ENCODE peak calls at places on chromosome 21, in seven cellular contexts. P is ovary, A is sigmoid colon, U is HepG2, G is A549, J is K562, X is suprapubic skin. V is an unnamed sample.

GRCh38 chr21:21101911-21102310 is 103.7 kb downstream of the NCAM2 start:
- DNase-seq in U (peak), P (no peak), A (no peak), X (no peak), G (no peak), J (peak), V (no peak)

GRCh38 chr21:28644762-28645161 is 347.9 kb downstream of the LTN1 start:
- DNase-seq in J (no peak), G (no peak), U (no peak), P (no peak), A (no peak), X (no peak), V (no peak)

GRCh38 chr21:36524477-36524876 is 44.6 kb upstream of the CLDN14 start:
- DNase-seq in P (no peak), U (no peak), X (no peak), A (no peak), G (no peak), J (no peak), V (no peak)

GRCh38 chr21:43921602-43921978 is 56.6 kb downstream of the AGPAT3 start:
- DNase-seq in P (no peak), J (no peak), A (no peak), G (no peak), X (no peak), U (peak), V (no peak)

GRCh38 chr21:42239973-42240372 is 21.0 kb downstream of the ABCG1 start:
- DNase-seq in X (no peak), P (no peak), A (no peak), J (no peak), U (no peak), G (no peak), V (no peak)

GRCh38 chr21:43290529-43291346 is 121.9 kb downstream of the CRYAA start:
- DNase-seq in X (no peak), J (no peak), U (no peak), G (no peak), A (no peak), P (no peak), V (no peak)

GRCh38 chr21:22827422-22827821 is 1829.2 kb downstream of the NCAM2 start:
- DNase-seq in X (no peak), G (no peak), J (no peak), U (no peak), A (no peak), P (no peak), V (no peak)

GRCh38 chr21:35048706-35049617 is at the start of gene RUNX1:
- DNase-seq in U (no peak), J (no peak), X (no peak), P (no peak), A (no peak), G (no peak), V (no peak)

GRCh38 chr21:28776251-28776650 is 216.4 kb downstream of the LTN1 start:
- DNase-seq in X (no peak), A (no peak), G (no peak), J (no peak), P (no peak), U (no peak), V (no peak)

GRCh38 chr21:37342046-37342632 is 24.4 kb upstream of the DYRK1A start:
- DNase-seq in U (no peak), A (no peak), X (no peak), G (peak), J (no peak), P (no peak), V (no peak)

GRCh38 chr21:32734214-32734613 is 6.4 kb upstream of the SYNJ1 start:
- DNase-seq in A (no peak), U (no peak), J (no peak), P (no peak), X (no peak), G (no peak), V (no peak)

GRCh38 chr21:33799378-33800090 is 116.1 kb downstream of the ATP5PO start:
- DNase-seq in X (no peak), J (no peak), A (peak), U (no peak), P (no peak), G (peak), V (no peak)

GRCh38 chr21:33655591-33656221 is 13.4 kb downstream of the ITSN1 start:
- DNase-seq in P (no peak), A (no peak), J (peak), U (no peak), G (peak), X (no peak), V (no peak)

GRCh38 chr21:21921410-21922232 is 923.4 kb downstream of the NCAM2 start:
- DNase-seq in J (peak), X (no peak), P (no peak), G (peak), A (no peak), U (no peak), V (no peak)

GRCh38 chr21:9763807-9764206 is 757.6 kb upstream of the TPTE start:
- DNase-seq in G (no peak), J (no peak), A (no peak), U (no peak), X (no peak), P (no peak), V (no peak)

GRCh38 chr21:36949171-36950141 is 17.0 kb downstream of the HLCS start:
- DNase-seq in J (no peak), P (no peak), X (no peak), U (no peak), A (no peak), G (no peak), V (no peak)

GRCh38 chr21:26140185-26140584 is 30.4 kb downstream of the APP start:
- DNase-seq in X (no peak), A (peak), U (peak), G (peak), P (no peak), J (no peak), V (no peak)

GRCh38 chr21:27582246-27582945 is 615.5 kb upstream of the ADAMTS5 start:
- DNase-seq in U (no peak), G (no peak), P (no peak), X (no peak), A (no peak), J (no peak), V (no peak)

GRCh38 chr21:37516998-37517397 is 150.4 kb downstream of the DYRK1A start:
- DNase-seq in G (no peak), P (no peak), A (no peak), X (no peak), U (no peak), J (no peak), V (no peak)

GRCh38 chr21:26849428-26850115 is 4.4 kb upstream of the ADAMTS1 start:
- DNase-seq in J (peak), P (no peak), A (no peak), X (no peak), U (peak), G (peak), V (peak)

GRCh38 chr21:41819856-41820281 is 53.0 kb upstream of the RIPK4 start:
- DNase-seq in P (no peak), A (peak), X (no peak), U (no peak), G (no peak), J (no peak), V (no peak)

GRCh38 chr21:16794944-16795343 is 717.9 kb upstream of the CXADR start:
- DNase-seq in U (peak), P (peak), J (no peak), G (peak), A (no peak), X (no peak), V (no peak)

GRCh38 chr21:43613755-43614638 is 45.3 kb downstream of the HSF2BP start:
- DNase-seq in X (no peak), J (peak), A (no peak), G (no peak), P (no peak), U (no peak), V (no peak)

GRCh38 chr21:31442339-31442738 is 98.3 kb upstream of the TIAM1 start:
- DNase-seq in P (no peak), G (no peak), U (no peak), A (no peak), J (no peak), X (no peak), V (no peak)

GRCh38 chr21:43343992-43344886 is 82.7 kb downstream of the SIK1 start:
- DNase-seq in J (no peak), A (no peak), U (no peak), X (no peak), P (no peak), G (peak), V (no peak)

GRCh38 chr21:33682992-33683627 is 40.8 kb downstream of the ITSN1 start:
- DNase-seq in U (peak), A (no peak), X (no peak), G (peak), P (no peak), J (no peak), V (no peak)

GRCh38 chr21:42737969-42738590 is 84.7 kb downstream of the PDE9A start:
- DNase-seq in U (peak), J (no peak), P (peak), G (no peak), A (peak), X (no peak), V (no peak)

GRCh38 chr21:42187976-42188653 is 30.8 kb upstream of the ABCG1 start:
- DNase-seq in G (no peak), A (peak), P (no peak), J (no peak), U (no peak), X (no peak), V (no peak)

GRCh38 chr21:34642211-34643075 is 26.4 kb upstream of the CLIC6 start:
- DNase-seq in U (no peak), P (no peak), G (no peak), J (no peak), A (no peak), X (no peak), V (no peak)

GRCh38 chr21:34261841-34262832 is 101.7 kb upstream of the KCNE2 start:
- DNase-seq in U (no peak), X (no peak), J (no peak), P (no peak), A (no peak), G (no peak), V (no peak)

GRCh38 chr21:29145837-29146453 is 15.5 kb downstream of the MAP3K7CL start:
- DNase-seq in P (no peak), X (no peak), J (no peak), A (no peak), U (no peak), G (no peak), V (no peak)

GRCh38 chr21:28675265-28676041 is 317.2 kb downstream of the LTN1 start:
- DNase-seq in G (no peak), U (no peak), P (no peak), J (no peak), X (no peak), A (no peak), V (no peak)

GRCh38 chr21:27700974-27701614 is 734.2 kb upstream of the ADAMTS5 start:
- DNase-seq in P (peak), U (peak), X (peak), A (peak), J (peak), G (peak), V (peak)

GRCh38 chr21:33651965-33652680 is 9.8 kb downstream of the ITSN1 start:
- DNase-seq in A (no peak), X (no peak), J (no peak), G (no peak), U (no peak), P (no peak), V (no peak)

DNA sequence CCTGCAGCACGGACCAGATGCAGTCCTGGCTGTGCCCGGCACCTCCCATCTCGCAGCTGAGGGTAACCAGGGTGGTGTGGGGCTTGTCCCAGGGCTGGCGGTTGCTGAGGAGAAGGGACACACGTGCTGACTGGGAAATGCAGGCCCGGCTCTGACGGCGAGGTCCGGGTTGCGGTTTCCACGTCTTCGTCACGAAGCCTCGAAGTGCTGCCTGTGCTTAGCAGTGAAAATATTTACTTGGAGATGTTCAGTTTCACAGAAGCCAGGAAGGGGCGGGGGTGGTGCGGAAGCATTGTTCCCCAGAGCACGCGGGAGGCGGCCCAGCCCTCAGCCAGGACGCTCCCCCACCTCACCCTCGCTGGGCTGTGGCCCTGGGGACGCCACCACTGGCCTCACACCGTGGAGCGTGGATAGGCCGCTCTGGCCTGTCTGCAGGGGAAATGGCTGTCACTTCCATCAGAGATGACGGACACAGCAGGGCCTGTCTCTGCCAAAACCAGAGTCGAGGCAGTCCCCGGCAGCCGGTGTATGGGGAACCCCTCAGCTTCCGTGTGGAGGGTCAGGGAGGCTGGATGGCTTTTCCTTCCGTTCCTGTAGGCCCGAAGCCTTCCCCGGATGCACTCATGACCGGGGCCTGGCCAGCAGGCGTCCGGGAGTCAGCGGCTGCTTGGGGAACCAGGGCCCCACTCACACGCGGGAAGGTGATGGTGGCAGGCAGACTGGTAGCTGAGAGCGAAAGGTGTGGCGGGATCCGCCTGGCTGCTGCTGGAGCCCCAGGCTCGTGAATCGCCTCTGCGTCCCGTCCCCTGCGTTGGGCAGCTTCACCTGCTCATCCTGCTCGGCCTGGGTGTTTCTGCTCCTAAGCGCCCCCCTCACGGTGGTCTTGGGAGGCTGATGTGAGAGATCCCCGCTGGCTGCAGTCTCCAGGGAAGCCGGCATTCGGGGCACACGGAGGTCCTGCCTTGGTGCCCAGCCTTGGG is 14.7 kb upstream of the POFUT2 start:
- DNase-seq in A (peak), U (no peak), J (no peak), X (no peak), P (peak), G (no peak), V (peak)
- TF ChIP-seq EP300 in A (peak), U (no peak), J (no peak), X (no peak), P (peak), G (no peak), V (peak)

DNA sequence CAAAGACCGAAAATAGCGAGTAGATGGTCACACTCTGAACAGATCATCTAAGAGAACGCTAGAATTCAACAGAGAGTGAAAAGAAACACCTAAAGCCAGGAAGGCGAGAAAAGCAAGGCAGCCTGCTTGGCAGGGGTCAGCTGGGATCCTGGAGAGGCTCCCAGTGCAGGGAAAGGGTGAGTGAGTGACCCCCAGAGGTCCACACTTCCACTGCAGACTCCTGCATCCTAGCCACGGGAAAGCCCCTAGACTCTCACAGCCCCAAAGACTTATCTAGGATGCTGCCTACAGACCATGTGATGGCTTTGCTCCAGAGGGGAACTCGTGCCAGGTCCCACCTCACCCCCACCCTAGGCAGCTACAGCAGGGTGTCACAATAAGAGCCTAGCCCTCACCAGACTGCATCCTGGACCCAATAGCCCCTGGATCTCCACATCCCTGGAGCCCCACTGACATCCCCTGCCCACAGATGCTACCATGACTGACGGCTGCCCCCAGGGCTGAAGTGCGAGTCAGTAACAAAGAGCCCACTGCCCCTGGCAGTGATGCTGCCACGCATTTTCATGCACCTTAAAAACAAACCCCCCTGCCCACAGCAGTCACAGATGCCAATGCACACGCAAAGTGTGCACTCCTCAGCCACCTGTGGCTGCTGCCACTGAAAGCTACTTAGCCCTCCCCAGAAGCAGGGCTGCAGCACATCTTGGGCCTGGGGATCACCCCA is 62.2 kb downstream of the PSMG1 start:
- DNase-seq in J (no peak), X (no peak), A (no peak), G (no peak), P (no peak), U (no peak), V (no peak)
- TF ChIP-seq CTCF in J (no peak), X (no peak), A (no peak), G (no peak), P (no peak), U (peak), V (no peak)

GRCh38 chr21:45534591-45535331 is 7.5 kb downstream of the SLC19A1 start:
- DNase-seq in X (peak), A (peak), G (no peak), U (no peak), P (no peak), J (no peak), V (no peak)
- TF ChIP-seq EP300 in X (no peak), A (no peak), G (no peak), U (no peak), P (no peak), J (no peak), V (no peak)

GRCh38 chr21:15022608-15023261 is 42.1 kb downstream of the NRIP1 start:
- DNase-seq in A (no peak), X (no peak), U (no peak), P (no peak), G (no peak), J (no peak), V (no peak)
- TF ChIP-seq CTCF in A (no peak), X (no peak), U (no peak), P (no peak), G (no peak), J (no peak), V (no peak)

GRCh38 chr21:45297329-45297728 is 9.6 kb upstream of the POFUT2 start:
- DNase-seq in X (no peak), J (no peak), P (no peak), G (no peak), U (no peak), A (peak), V (peak)

GRCh38 chr21:45296638-45297037 is 8.9 kb upstream of the POFUT2 start:
- DNase-seq in A (peak), P (no peak), J (no peak), G (no peak), X (no peak), U (no peak), V (no peak)

GRCh38 chr21:45293726-45294401 is 6.2 kb upstream of the POFUT2 start:
- DNase-seq in U (no peak), J (no peak), X (peak), A (peak), P (peak), G (no peak), V (no peak)

GRCh38 chr21:45294509-45295291 is 7.0 kb upstream of the POFUT2 start:
- DNase-seq in U (no peak), A (peak), G (no peak), X (peak), P (peak), J (no peak), V (peak)

GRCh38 chr21:45295576-45296365 is 8.1 kb upstream of the POFUT2 start:
- DNase-seq in X (no peak), G (no peak), U (no peak), J (no peak), A (peak), P (peak), V (peak)
- TF ChIP-seq EP300 in X (no peak), G (no peak), U (no peak), J (no peak), A (peak), P (no peak), V (no peak)

DNA sequence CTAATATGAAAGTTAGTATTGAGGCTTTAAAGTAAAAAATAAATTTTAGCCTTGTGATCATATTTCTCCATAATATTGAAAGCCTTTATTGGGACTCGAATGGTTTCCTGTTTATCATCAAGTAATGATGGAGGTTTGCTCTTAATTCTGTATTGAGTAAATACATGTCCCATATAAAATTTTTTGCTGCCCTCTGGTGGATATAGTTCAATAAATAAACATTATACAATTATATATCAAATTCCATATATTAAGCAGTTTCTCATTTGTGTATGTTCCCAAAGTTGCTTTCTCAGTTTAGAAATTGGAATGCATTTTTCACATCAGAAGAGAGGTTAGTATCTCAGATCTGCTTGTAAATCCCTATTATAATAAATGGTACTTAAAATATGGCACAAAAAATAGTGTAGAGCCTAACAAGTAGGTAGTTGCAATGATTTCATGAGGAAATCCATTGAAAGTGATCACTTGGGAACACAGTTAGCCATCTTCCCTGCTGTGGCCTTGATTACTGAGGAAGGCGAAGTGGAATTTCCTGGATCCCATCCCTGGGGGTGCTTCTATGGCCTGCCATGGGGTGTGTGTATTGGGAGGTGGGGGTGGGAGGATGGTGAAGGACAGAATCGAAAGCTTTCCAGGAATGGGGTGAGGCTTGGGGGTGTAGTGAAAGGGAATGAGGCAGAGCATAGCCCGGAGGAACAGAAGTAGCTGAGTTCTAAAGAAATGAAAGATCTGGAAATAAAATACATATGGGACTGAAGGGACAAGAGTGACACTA is 84.1 kb upstream of the C21orf91 start:
- DNase-seq in G (no peak), U (no peak), A (no peak), J (no peak), P (no peak), X (no peak), V (no peak)
- TF ChIP-seq CTCF in G (no peak), U (no peak), A (no peak), J (peak), P (no peak), X (no peak), V (peak)

DNA sequence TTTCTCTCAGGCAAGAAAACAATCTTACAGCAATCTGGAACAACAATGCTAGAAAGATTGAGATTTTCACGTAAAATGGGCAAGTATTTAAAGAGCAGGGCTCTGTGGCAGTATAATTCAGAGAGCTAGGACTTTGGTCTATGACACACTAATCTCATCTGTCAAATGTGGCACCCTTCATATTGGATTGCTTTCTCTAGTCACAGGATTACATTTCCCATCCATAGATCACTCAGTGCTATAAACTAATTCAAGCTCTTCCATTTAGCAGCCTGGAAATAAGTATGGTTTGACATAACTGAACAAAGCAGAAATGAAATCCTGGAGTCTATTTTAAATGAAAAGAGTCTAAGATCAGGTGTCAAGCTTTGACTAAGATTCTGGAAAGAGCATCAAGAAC is 263.1 kb upstream of the TMPRSS15 start:
- DNase-seq in A (no peak), X (no peak), J (no peak), G (no peak), U (no peak), P (no peak), V (no peak)
- TF ChIP-seq EP300 in A (no peak), X (no peak), J (no peak), G (no peak), U (no peak), P (no peak), V (no peak)

V was measured in tibial nerve.